ENCODE peak calls at places on chromosome 14, in eight cellular contexts. U, I, B, V, P, J, R and X are unnamed samples.

GRCh38 chr14:99267871-99268775 is 3.9 kb downstream of the BCL11B start:
- DNase-seq in U (no peak), I (no peak), B (no peak), V (no peak), P (no peak), J (no peak), R (no peak), X (no peak)

GRCh38 chr14:74919421-74920165 is 3.5 kb downstream of the RPS6KL1 start:
- DNase-seq in U (no peak), I (peak), B (no peak), V (no peak), P (no peak), J (no peak), R (no peak), X (no peak)

GRCh38 chr14:69443296-69443805 is 41.2 kb upstream of the PLEKHD1 start:
- DNase-seq in U (no peak), I (no peak), B (no peak), V (no peak), P (no peak), J (no peak), R (no peak), X (no peak)

GRCh38 chr14:105499256-105500035 is 8.4 kb downstream of the TEDC1 start:
- DNase-seq in U (no peak), I (no peak), B (no peak), V (no peak), P (no peak), J (no peak), R (no peak), X (no peak)

GRCh38 chr14:79629891-79630560 is 581.3 kb downstream of the DIO2 start:
- DNase-seq in U (no peak), I (peak), B (no peak), V (no peak), P (no peak), J (no peak), R (no peak), X (no peak)

GRCh38 chr14:85535916-85536834 is 6.2 kb downstream of the FLRT2 start:
- DNase-seq in U (no peak), I (peak), B (no peak), V (no peak), P (peak), J (no peak), R (no peak), X (no peak)

GRCh38 chr14:29039171-29039570 is 272.6 kb downstream of the FOXG1 start:
- DNase-seq in U (no peak), I (peak), B (no peak), V (no peak), P (no peak), J (no peak), R (no peak), X (no peak)

GRCh38 chr14:69138189-69138535 is 14.8 kb downstream of the DCAF5 start:
- DNase-seq in U (no peak), I (peak), B (no peak), V (no peak), P (no peak), J (no peak), R (no peak), X (no peak)

GRCh38 chr14:75196468-75196867 is 20.1 kb upstream of the TMED10 start:
- DNase-seq in U (no peak), I (no peak), B (peak), V (no peak), P (no peak), J (peak), R (no peak), X (no peak)

DNA sequence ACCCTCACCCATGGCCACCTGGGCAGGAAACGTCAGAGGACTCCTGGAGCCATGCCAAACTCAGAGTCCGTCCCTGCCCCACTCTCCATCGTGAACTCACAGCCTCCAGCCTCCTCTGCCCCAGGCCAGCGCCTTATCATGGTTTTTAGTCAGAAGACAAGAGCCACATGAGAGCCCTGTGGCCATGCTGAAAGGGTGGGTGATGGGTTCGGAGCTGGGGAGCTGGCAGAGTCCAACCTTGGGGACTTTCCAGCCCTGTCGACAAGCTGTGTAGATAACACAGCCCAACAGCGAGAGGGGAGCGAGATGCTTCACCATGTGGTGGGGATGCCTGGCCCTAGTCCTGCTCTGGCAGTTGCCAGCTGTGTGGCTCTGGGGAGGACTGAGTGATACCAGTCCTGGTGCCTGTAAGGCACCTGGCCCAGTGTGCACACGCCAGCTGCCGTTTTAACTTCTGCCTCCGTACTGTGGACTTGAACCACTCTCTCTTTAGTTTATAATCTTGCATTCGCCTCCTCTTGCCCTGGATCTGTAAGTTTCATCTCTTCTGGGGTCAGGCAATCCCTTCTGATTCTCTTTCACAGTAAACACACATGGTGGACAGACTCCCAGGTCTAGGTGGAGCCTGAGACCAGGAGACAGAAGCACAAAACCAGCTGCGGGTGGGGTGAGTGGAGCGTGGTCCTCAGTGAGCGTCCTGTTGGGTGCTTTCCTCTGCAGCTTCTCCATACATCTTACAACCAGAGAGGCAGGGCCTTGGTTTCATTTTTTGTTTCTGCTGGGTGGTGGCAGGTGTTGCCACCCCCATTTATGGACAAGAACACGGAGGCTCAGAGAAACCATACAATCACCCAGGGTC is 55.3 kb downstream of the RIN3 start:
- DNase-seq in U (no peak), I (no peak), B (no peak), V (peak), P (no peak), J (no peak), R (peak), X (no peak)
- TF ChIP-seq POLR2A in U (no peak), I (no peak), B (no peak), V (no peak), P (no peak), J (no peak), R (no peak), X (no peak)

DNA sequence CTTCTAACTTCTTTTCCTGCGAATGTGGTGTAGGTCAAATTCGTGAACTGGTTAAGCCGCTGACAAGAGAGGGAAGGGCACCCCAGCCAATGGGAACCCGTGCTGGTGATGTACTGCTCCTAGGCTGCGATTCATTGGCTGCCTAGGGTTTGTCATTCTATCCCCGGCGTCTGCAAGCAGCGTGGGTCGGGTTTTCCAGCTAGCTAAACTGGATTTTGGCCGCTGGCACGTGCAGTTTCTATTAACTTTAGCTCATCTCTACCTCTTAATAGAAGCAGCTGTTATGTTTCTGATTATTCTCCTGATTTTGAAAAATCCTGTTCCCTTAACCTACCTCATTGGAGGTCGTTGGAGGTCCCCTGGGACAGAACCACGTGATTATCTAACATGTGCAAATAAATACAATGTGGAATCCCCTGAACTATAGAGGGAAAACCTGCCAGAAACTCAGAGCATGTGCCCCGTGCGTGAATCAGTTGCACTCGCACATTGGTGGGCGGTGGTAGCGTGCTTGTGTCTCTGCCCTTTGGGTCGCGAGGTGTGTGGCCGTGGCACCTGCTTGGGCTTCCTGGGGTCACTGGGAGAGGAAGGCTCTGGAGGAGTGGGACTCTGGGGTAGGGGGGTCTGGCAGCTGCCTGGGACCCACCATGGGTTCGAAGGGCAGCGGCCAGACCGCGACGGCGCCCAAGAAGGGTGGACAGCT is 876 bp upstream of the PPM1A start:
- DNase-seq in U (peak), I (peak), B (peak), V (peak), P (peak), J (peak), R (peak), X (peak)
- TF ChIP-seq POLR2A in U (peak), I (no peak), B (peak), V (peak), P (peak), J (no peak), R (peak), X (no peak)

GRCh38 chr14:89533136-89533535 is 116.1 kb upstream of the FOXN3 start:
- DNase-seq in U (no peak), I (no peak), B (no peak), V (no peak), P (no peak), J (no peak), R (no peak), X (no peak)

GRCh38 chr14:89533761-89534160 is 116.7 kb upstream of the FOXN3 start:
- DNase-seq in U (no peak), I (no peak), B (no peak), V (no peak), P (no peak), J (no peak), R (no peak), X (no peak)

GRCh38 chr14:89534896-89535615 is 118.0 kb upstream of the FOXN3 start:
- DNase-seq in U (no peak), I (peak), B (no peak), V (no peak), P (no peak), J (no peak), R (no peak), X (no peak)

DNA sequence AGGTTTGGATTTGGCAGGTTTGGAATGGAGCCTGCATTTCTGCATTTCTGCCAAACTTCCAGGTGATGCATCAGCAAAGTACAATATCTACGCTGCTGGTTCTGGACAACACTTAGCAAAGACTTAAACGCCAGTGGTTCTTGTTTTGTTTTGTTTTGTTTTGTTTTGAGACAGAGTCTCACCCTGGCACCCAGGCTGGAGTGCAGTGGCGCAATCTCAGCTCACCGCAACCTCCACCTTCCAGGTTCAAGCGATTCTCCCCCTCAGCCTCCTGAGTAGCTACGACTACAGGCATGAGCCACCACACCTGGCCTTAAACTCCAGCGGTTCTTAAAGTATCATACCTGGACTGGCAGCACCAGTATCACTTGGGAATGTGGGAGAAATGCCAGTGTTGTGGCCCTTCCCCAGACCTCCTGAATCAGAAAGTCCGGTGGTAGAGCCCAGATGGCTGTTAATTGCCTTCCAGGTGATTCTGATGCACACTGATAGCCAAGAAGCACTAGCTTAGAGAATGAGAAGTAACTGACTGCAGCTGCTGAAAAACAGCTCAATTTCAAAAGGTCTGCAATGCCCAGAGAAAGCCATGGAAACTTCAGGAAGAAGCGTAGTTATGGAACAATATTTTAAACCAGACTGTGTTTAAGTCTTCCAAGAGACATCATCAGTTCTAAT is 114.8 kb upstream of the FOXN3 start:
- DNase-seq in U (no peak), I (no peak), B (no peak), V (no peak), P (no peak), J (no peak), R (no peak), X (no peak)
- TF ChIP-seq POLR2A in U (no peak), I (no peak), B (no peak), V (no peak), P (no peak), J (no peak), R (no peak), X (no peak)

DNA sequence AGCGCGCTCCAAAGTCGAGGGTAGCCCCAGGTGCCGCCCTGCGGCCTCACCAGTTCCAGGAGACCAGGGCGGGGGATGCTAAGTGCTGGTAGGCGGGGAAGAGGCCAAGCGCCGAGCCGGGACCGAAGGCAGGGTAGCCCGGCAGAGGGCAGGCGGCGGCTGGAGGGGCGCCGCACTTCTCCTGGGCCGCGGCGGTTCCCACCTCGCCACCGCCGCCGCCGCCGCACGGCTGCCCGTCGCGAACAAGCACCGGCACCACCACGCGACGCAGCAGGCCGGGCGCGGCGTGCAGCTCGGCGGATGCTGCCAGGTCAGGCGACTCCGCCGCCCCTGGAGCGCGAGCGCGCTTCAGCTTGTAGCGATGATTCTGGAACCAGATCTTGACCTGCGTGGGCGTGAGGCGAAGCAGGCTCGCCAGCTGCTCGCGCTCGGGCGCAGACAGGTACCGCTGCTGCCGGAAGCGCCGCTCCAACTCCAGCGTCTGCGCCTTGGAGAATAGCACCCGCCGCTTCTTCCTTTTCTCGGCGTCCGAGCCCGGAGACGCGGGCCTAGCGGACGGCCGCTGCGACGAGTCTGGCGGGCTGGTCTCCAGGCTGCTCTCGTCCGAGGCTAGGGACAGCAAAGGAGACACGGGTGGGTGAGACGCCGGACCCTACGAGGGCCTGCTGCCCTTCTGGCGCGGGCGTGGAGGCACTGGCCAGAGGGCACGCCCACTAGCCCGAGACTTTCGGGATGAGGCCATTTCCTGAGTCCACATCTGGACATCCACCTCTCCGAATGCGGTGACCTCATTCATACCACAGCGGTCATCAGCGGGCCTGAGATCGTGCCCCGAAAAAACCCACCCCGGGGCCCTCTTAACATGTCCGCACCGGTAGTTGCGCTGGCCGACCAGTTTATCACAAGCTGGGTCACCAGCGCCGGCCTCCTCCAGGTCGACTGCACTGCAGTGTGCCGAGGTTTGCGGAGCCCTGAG is 1.3 kb downstream of the NKX2-8 start:
- DNase-seq in U (no peak), I (peak), B (no peak), V (peak), P (no peak), J (no peak), R (no peak), X (no peak)
- TF ChIP-seq POLR2A in U (no peak), I (no peak), B (no peak), V (no peak), P (no peak), J (no peak), R (no peak), X (no peak)

GRCh38 chr14:24113801-24114535 is 609 bp upstream of the DCAF11 start:
- DNase-seq in U (peak), I (peak), B (peak), V (peak), P (peak), J (peak), R (peak), X (peak)
- TF ChIP-seq POLR2A in U (peak), I (peak), B (peak), V (peak), P (no peak), J (no peak), R (peak), X (peak)

DNA sequence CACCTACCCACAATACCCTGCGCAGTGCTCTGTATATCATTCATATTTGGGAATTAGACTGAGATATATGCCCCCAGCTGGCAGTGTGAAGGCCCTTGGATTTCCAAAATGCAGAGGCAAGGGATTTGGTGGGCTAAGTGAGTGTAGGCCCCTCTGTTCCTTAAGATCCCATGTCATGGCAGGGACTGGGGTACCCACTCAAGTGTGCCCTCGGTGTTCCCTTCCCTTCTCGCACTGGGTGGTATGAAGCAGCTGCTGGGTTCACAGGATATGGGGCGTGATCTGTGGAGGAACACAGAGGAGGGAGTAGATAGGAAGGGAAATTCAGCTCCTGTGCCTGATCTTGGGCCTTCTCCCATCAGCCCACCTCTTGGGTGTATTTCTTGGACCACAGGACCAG is 63.1 kb upstream of the VASH1 start:
- DNase-seq in U (no peak), I (no peak), B (no peak), V (no peak), P (no peak), J (no peak), R (no peak), X (no peak)
- TF ChIP-seq POLR2A in U (no peak), I (no peak), B (no peak), V (no peak), P (no peak), J (no peak), R (no peak), X (no peak)